ENCODE peak calls at places on chromosomes 16 and 17, in nine cellular contexts. L is aorta; M is WERI-Rb-1; J is IMR-90; X is lung; U is sigmoid colon; Z is CD4-positive, CD25-positive, alpha-beta regulatory T cell; Y is effector memory CD4-positive, alpha-beta T cell; G is MM.1S. R is an unnamed sample. For H3K36me3, the result is how much of the 10 kb centered on the place peaks cover.

GRCh38 chr16:61295311-61295710 is 740.9 kb downstream of the CDH8 start:
- DNase-seq in L (no peak), M (no peak), J (no peak), X (no peak), U (no peak), Z (no peak), Y (no peak), G (no peak), R (no peak)

GRCh38 chr16:85495259-85495658 is 117.9 kb upstream of the GSE1 start:
- DNase-seq in L (no peak), M (no peak), J (no peak), X (no peak), U (no peak), Z (no peak), Y (no peak), G (no peak), R (no peak)

GRCh38 chr17:4598776-4599504 is 14.6 kb downstream of the SMTNL2 start:
- DNase-seq in L (peak), M (no peak), J (peak), X (peak), U (peak), Z (no peak), Y (no peak), G (no peak), R (no peak)

GRCh38 chr16:63907251-63907650 is 1214.6 kb downstream of the CDH11 start:
- DNase-seq in L (no peak), M (no peak), J (no peak), X (no peak), U (no peak), Z (no peak), Y (no peak), G (no peak), R (no peak)

GRCh38 chr16:71972356-71972755 is 27.8 kb downstream of the PKD1L3 start:
- DNase-seq in L (no peak), M (no peak), J (no peak), X (no peak), U (no peak), Z (no peak), Y (no peak), G (no peak), R (no peak)

GRCh38 chr17:19288453-19288852 is 51.3 kb downstream of the EPN2 start:
- DNase-seq in L (no peak), M (no peak), J (no peak), X (no peak), U (no peak), Z (no peak), Y (no peak), G (no peak), R (no peak)

GRCh38 chr17:50491510-50491909 is 12.8 kb downstream of the RSAD1 start:
- DNase-seq in L (no peak), M (no peak), J (no peak), X (no peak), U (no peak), Z (no peak), Y (no peak), G (no peak), R (no peak)

GRCh38 chr16:87463722-87464690 is 28.8 kb downstream of the ZCCHC14 start:
- DNase-seq in L (peak), M (no peak), J (peak), X (peak), U (no peak), Z (peak), Y (peak), G (no peak), R (no peak)

GRCh38 chr17:35731932-35732805 is 730 bp downstream of the RASL10B start:
- DNase-seq in L (no peak), M (no peak), J (no peak), X (no peak), U (no peak), Z (no peak), Y (no peak), G (no peak), R (no peak)

GRCh38 chr16:54236761-54237160 is 49.8 kb downstream of the IRX3 start:
- DNase-seq in L (no peak), M (no peak), J (peak), X (no peak), U (no peak), Z (no peak), Y (no peak), G (no peak), R (no peak)

GRCh38 chr16:54213322-54213721 is 73.3 kb downstream of the IRX3 start:
- DNase-seq in L (no peak), M (no peak), J (no peak), X (no peak), U (no peak), Z (no peak), Y (no peak), G (no peak), R (no peak)

GRCh38 chr17:57976594-57976993 is 11.5 kb downstream of the VEZF1 start:
- DNase-seq in L (no peak), M (no peak), J (no peak), X (no peak), U (no peak), Z (no peak), Y (no peak), G (no peak), R (no peak)

GRCh38 chr17:1532836-1533602 is 16.6 kb upstream of the INPP5K start:
- DNase-seq in L (no peak), M (peak), J (no peak), X (no peak), U (no peak), Z (peak), Y (peak), G (no peak), R (no peak)

GRCh38 chr17:21061971-21062526 is 19.2 kb upstream of the USP22 start:
- DNase-seq in L (no peak), M (no peak), J (no peak), X (no peak), U (no peak), Z (no peak), Y (no peak), G (no peak), R (peak)

GRCh38 chr16:82063456-82064082 is 28.5 kb downstream of the HSD17B2 start:
- DNase-seq in L (no peak), M (no peak), J (no peak), X (no peak), U (no peak), Z (no peak), Y (no peak), G (no peak), R (no peak)

GRCh38 chr17:8556074-8556473 is 74.5 kb downstream of the MYH10 start:
- DNase-seq in L (no peak), M (no peak), J (no peak), X (no peak), U (no peak), Z (no peak), Y (no peak), G (no peak), R (no peak)

GRCh38 chr17:46810837-46811236 is 7.7 kb downstream of the WNT3 start:
- DNase-seq in L (no peak), M (no peak), J (no peak), X (no peak), U (no peak), Z (no peak), Y (no peak), G (no peak), R (no peak)

GRCh38 chr16:84226026-84226425 is 13.8 kb downstream of the KCNG4 start:
- DNase-seq in L (no peak), M (no peak), J (no peak), X (no peak), U (no peak), Z (no peak), Y (no peak), G (no peak), R (no peak)

GRCh38 chr17:31859487-31860008 is 504 bp upstream of the COPRS start:
- DNase-seq in L (no peak), M (no peak), J (no peak), X (no peak), U (no peak), Z (no peak), Y (no peak), G (no peak), R (no peak)

GRCh38 chr17:10821062-10821461 is 16.8 kb downstream of the PIRT start:
- DNase-seq in L (no peak), M (peak), J (no peak), X (no peak), U (no peak), Z (no peak), Y (no peak), G (no peak), R (no peak)

GRCh38 chr17:72407336-72408121 is 286.7 kb downstream of the SOX9 start:
- DNase-seq in L (peak), M (no peak), J (peak), X (peak), U (peak), Z (no peak), Y (no peak), G (peak), R (peak)

GRCh38 chr17:71679832-71680231 is 441.0 kb upstream of the SOX9 start:
- DNase-seq in L (no peak), M (no peak), J (no peak), X (no peak), U (no peak), Z (no peak), Y (no peak), G (no peak), R (no peak)

GRCh38 chr17:46982577-46982976 is 3.5 kb upstream of the RPRML start:
- DNase-seq in L (no peak), M (no peak), J (no peak), X (no peak), U (no peak), Z (no peak), Y (no peak), G (no peak), R (no peak)

GRCh38 chr16:88316151-88316550 is 66.6 kb upstream of the ZNF469 start:
- DNase-seq in L (no peak), M (no peak), J (no peak), X (no peak), U (no peak), Z (no peak), Y (no peak), G (no peak), R (no peak)

GRCh38 chr17:63337579-63337978 is 108.5 kb downstream of the CYB561 start:
- DNase-seq in L (no peak), M (no peak), J (no peak), X (no peak), U (no peak), Z (no peak), Y (no peak), G (no peak), R (no peak)

GRCh38 chr17:43860077-43860725 is 13.2 kb downstream of the CD300LG start:
- DNase-seq in L (no peak), M (no peak), J (no peak), X (no peak), U (peak), Z (no peak), Y (no peak), G (no peak), R (no peak)

GRCh38 chr16:53549970-53550406 is 47.0 kb upstream of the AKTIP start:
- DNase-seq in L (no peak), M (peak), J (peak), X (peak), U (peak), Z (peak), Y (peak), G (peak), R (no peak)

GRCh38 chr17:79558573-79558900 is 52.3 kb downstream of the RBFOX3 start:
- DNase-seq in L (no peak), M (no peak), J (no peak), X (no peak), U (no peak), Z (no peak), Y (no peak), G (no peak), R (no peak)

GRCh38 chr16:57036945-57037344 is 47.6 kb downstream of the NLRC5 start:
- DNase-seq in L (peak), M (no peak), J (no peak), X (no peak), U (no peak), Z (no peak), Y (no peak), G (no peak), R (no peak)
- H3K36me3 ChIP-seq in L (under half), M (under half), J (under half), X (under half), U (half or more), Z (half or more), Y (half or more), G (under half), R (under half)

GRCh38 chr17:61904094-61904710 is 23.6 kb downstream of the INTS2 start:
- DNase-seq in L (no peak), M (no peak), J (no peak), X (no peak), U (no peak), Z (peak), Y (peak), G (peak), R (peak)
- H3K36me3 ChIP-seq in L (under half), M (half or more), J (under half), X (under half), U (half or more), Z (under half), Y (under half), G (under half), R (under half)

DNA sequence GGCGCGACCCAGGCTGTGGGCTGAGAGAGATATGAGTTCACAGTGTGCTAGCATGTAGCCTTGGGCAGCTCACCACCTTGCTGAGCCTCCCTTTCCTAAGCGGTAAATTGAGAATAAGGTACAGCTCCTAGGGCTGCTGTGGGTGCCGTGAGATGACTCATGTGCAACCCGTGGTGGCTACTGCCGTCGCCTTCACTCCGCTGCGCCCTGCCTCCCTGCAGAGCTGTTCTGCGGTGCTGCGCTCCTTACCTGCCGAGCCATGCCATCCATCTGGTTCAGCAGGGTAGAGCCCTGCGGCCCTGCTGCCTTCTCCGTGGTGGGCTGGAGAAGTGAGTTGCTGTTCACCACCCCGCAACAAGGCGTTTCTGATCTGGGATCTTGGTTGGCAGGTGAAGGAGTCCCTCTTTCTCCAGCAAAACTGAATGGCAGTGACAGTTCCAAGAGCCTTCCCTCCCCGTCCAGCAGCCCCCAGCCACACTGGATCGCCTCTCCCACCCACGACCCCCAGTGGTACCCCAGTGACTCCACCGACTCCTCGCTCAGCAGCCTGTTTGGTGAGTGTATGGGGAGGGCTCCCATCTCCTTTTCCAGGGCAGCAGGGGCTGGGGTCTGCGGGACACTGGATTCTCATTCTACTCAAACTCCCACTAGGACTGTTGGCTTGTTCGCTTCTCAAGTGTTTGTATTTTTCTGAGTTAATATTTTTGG is 9.3 kb upstream of the JPT2 start:
- DNase-seq in L (no peak), M (no peak), J (no peak), X (no peak), U (no peak), Z (no peak), Y (no peak), G (no peak), R (no peak)
- H3K36me3 ChIP-seq in L (under half), M (half or more), J (half or more), X (under half), U (half or more), Z (half or more), Y (half or more), G (under half), R (under half)

GRCh38 chr17:38766341-38766740 is 13.8 kb downstream of the PSMB3 start:
- DNase-seq in L (no peak), M (no peak), J (no peak), X (no peak), U (no peak), Z (no peak), Y (no peak), G (no peak), R (no peak)

GRCh38 chr17:38762231-38762630 is 9.7 kb downstream of the PSMB3 start:
- DNase-seq in L (no peak), M (no peak), J (no peak), X (no peak), U (no peak), Z (no peak), Y (no peak), G (no peak), R (no peak)

GRCh38 chr17:38761612-38762011 is 9.1 kb downstream of the PSMB3 start:
- DNase-seq in L (no peak), M (peak), J (peak), X (no peak), U (no peak), Z (peak), Y (no peak), G (no peak), R (no peak)
- H3K36me3 ChIP-seq in L (under half), M (half or more), J (half or more), X (under half), U (half or more), Z (half or more), Y (half or more), G (under half), R (under half)

GRCh38 chr16:46673320-46674013 is 15.5 kb downstream of the VPS35 start:
- DNase-seq in L (peak), M (peak), J (peak), X (no peak), U (no peak), Z (peak), Y (peak), G (peak), R (no peak)
- H3K36me3 ChIP-seq in L (under half), M (under half), J (under half), X (under half), U (half or more), Z (half or more), Y (half or more), G (under half), R (under half)

DNA sequence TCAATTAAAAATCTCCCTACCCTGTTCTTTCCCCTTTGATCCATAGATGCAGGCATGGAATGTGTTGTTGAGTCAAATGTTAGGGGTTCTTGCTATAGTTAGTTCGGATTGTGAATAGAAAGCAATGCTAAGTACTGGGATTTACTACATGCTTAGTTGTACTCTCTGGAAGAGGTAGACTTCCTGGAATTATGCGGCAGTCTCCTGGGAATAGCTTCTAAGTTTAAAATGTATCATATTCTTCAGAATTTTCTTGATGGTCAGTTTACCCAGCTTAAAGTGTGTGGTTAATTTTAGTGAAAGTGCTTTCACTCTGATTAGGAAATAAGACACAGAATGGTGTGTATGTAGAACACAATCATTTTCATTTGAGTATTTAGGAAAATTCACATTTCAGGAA is 3.5 kb downstream of the CLTC start:
- DNase-seq in L (no peak), M (no peak), J (no peak), X (no peak), U (no peak), Z (no peak), Y (no peak), G (no peak), R (no peak)
- H3K36me3 ChIP-seq in L (under half), M (under half), J (under half), X (under half), U (under half), Z (under half), Y (under half), G (under half), R (under half)

R was measured in GM06990.